ENCODE peak calls at places on chromosomes 7 and 10, in ten cellular contexts. V, O, S, B, E, H, U, X, I and N are unnamed samples.

GRCh38 chr7:149261829-149262617 is at the start of gene ZNF783:
- DNase-seq in X (peak), I (peak), B (peak), O (no peak), E (peak), H (peak), S (peak), U (peak), V (peak), N (peak)

GRCh38 chr7:99514050-99514449 is 9.6 kb downstream of the ZKSCAN5 start:
- DNase-seq in X (no peak), V (no peak), U (no peak), B (no peak), H (no peak), O (no peak), I (no peak), E (peak), S (no peak), N (no peak)

GRCh38 chr10:77349226-77349625 is 288.4 kb downstream of the KCNMA1 start:
- DNase-seq in V (no peak), E (no peak), I (no peak), X (no peak), B (no peak), U (no peak), O (no peak), S (no peak), H (no peak), N (no peak)

GRCh38 chr7:2759736-2760097 is 71.7 kb downstream of the AMZ1 start:
- DNase-seq in U (no peak), I (no peak), X (no peak), B (peak), S (no peak), E (no peak), V (peak), O (no peak), H (no peak), N (peak)

GRCh38 chr10:107544706-107545520 is 380.4 kb upstream of the SORCS1 start:
- DNase-seq in U (no peak), X (no peak), S (no peak), E (no peak), O (no peak), B (no peak), V (no peak), H (no peak), I (no peak), N (peak)

GRCh38 chr10:49387029-49387428 is 8.9 kb downstream of the DRGX start:
- DNase-seq in I (no peak), H (no peak), V (no peak), B (no peak), E (peak), S (no peak), X (no peak), U (no peak), O (no peak), N (peak)

GRCh38 chr7:158816995-158817394 is 12.3 kb downstream of the ESYT2 start:
- DNase-seq in E (no peak), U (no peak), S (no peak), V (no peak), B (no peak), H (no peak), I (no peak), O (no peak), X (no peak), N (no peak)

GRCh38 chr10:59057350-59057749 is 119.1 kb upstream of the PHYHIPL start:
- DNase-seq in E (peak), S (no peak), B (no peak), U (no peak), O (no peak), H (peak), V (no peak), I (no peak), X (no peak), N (no peak)

GRCh38 chr10:58264780-58265179 is 2.9 kb downstream of the IPMK start:
- DNase-seq in S (no peak), U (no peak), E (no peak), I (no peak), O (no peak), X (no peak), B (no peak), H (no peak), V (no peak), N (no peak)

GRCh38 chr10:43284341-43284910 is 17.6 kb upstream of the RASGEF1A start:
- DNase-seq in E (no peak), V (no peak), U (no peak), X (no peak), H (peak), O (no peak), S (no peak), B (no peak), I (no peak), N (no peak)

GRCh38 chr7:57199252-57199651 is 67.0 kb upstream of the ZNF479 start:
- DNase-seq in H (no peak), X (no peak), S (no peak), E (no peak), B (no peak), V (no peak), I (no peak), O (no peak), U (no peak), N (no peak)

GRCh38 chr7:138137423-138138171 is 61.3 kb downstream of the AKR1D1 start:
- DNase-seq in H (no peak), O (no peak), B (no peak), V (no peak), U (no peak), S (no peak), I (no peak), E (no peak), X (no peak), N (no peak)

GRCh38 chr7:149369497-149369896 is 91.4 kb downstream of the ZNF777 start:
- DNase-seq in B (no peak), S (no peak), O (no peak), E (no peak), H (no peak), X (no peak), U (no peak), I (no peak), V (no peak), N (no peak)

GRCh38 chr7:80278737-80279136 is 144.1 kb downstream of the GNAI1 start:
- DNase-seq in X (no peak), H (no peak), V (no peak), I (no peak), B (no peak), E (no peak), U (no peak), S (no peak), O (no peak), N (no peak)
- H3K27ac ChIP-seq in X (no peak), H (no peak), V (no peak), I (no peak), B (no peak), E (no peak), U (peak), S (no peak), O (no peak), N (no peak)

GRCh38 chr10:124678566-124679240 is 65.5 kb downstream of the FAM53B start:
- DNase-seq in X (no peak), U (no peak), H (no peak), S (peak), E (no peak), I (peak), V (no peak), B (no peak), O (no peak), N (no peak)

GRCh38 chr10:124681091-124681490 is 63.1 kb downstream of the FAM53B start:
- DNase-seq in X (no peak), U (no peak), S (no peak), V (no peak), O (no peak), H (no peak), E (no peak), B (no peak), I (no peak), N (peak)

GRCh38 chr10:124680675-124681074 is 63.5 kb downstream of the FAM53B start:
- DNase-seq in H (no peak), I (no peak), U (no peak), V (no peak), B (peak), E (peak), O (no peak), S (no peak), X (no peak), N (no peak)

GRCh38 chr10:124677871-124678565 is 66.2 kb downstream of the FAM53B start:
- DNase-seq in U (peak), V (no peak), O (no peak), H (no peak), B (no peak), I (no peak), S (no peak), E (peak), X (no peak), N (no peak)

DNA sequence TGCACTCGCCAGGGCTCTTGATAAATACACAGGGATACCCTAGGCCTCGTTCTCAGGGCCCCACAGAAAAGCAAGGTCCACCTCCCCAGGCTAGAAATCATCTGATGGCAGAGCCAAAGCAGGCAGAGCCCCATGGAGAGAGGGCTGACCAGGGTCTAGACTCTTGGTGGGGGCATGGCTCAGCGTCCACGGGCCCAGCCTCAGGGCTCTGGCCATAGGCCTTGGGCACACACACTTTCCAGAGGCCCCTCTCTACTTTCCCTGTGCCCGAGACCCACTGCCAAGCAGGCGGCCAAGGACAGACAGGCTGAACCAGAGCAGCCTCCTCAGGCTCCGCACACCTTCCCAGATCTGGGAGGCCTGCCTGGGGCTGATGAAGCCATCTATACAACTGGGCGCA is 64.8 kb downstream of the FAM53B start:
- DNase-seq in S (no peak), X (no peak), U (no peak), B (no peak), O (no peak), I (no peak), E (no peak), V (no peak), H (no peak), N (no peak)
- H3K27ac ChIP-seq in S (peak), X (no peak), U (no peak), B (peak), O (no peak), I (peak), E (no peak), V (no peak), H (no peak), N (no peak)

GRCh38 chr10:80156216-80156615 is 23.7 kb downstream of the PLAC9 start:
- DNase-seq in V (no peak), E (no peak), S (no peak), O (no peak), H (no peak), I (no peak), B (no peak), X (no peak), U (no peak), N (no peak)

GRCh38 chr10:80158598-80159127 is 26.1 kb downstream of the PLAC9 start:
- DNase-seq in S (no peak), E (peak), V (peak), U (peak), O (peak), B (peak), I (no peak), X (no peak), H (no peak), N (peak)

GRCh38 chr10:80158126-80158525 is 25.6 kb downstream of the PLAC9 start:
- DNase-seq in U (no peak), X (no peak), H (no peak), V (no peak), I (no peak), B (no peak), E (no peak), O (no peak), S (no peak), N (no peak)

GRCh38 chr10:80159166-80159888 is 26.8 kb downstream of the PLAC9 start:
- DNase-seq in O (no peak), X (no peak), I (no peak), E (no peak), V (no peak), B (no peak), H (no peak), U (no peak), S (no peak), N (no peak)

DNA sequence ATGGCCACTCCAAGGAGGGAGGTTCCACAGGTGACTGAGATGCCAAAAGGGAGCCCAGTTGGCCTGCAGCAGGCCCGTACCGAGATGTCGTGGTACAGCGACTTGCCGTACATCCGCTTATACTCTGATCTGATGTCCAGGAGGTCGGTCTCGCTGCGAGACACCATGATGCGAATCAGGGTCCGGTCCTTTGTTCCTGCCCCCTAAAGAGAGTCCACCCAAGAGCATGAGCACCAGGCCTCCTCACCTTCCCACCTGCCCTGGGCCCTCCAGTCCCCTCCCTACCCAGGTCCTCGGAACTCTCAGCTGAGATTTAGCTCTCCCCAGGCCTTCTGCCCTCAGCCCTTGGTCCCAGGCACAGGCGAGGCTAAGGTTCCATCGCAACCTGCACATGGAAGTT is 25.0 kb downstream of the PLAC9 start:
- DNase-seq in I (no peak), U (no peak), X (no peak), S (no peak), E (no peak), H (no peak), O (no peak), V (no peak), B (no peak), N (no peak)
- H3K27ac ChIP-seq in I (no peak), U (no peak), X (no peak), S (no peak), E (no peak), H (no peak), O (peak), V (peak), B (peak), N (no peak)

GRCh38 chr7:36475371-36475770 is 85.7 kb downstream of the ANLN start:
- DNase-seq in O (no peak), S (no peak), I (no peak), V (no peak), H (no peak), X (no peak), U (no peak), B (no peak), E (no peak), N (no peak)
- H3K27ac ChIP-seq in O (no peak), S (no peak), I (no peak), V (no peak), H (no peak), X (no peak), U (no peak), B (no peak), E (no peak), N (no peak)